ENCODE peak calls at places on chromosomes 5 and 9, in eight cellular contexts. A, J, Y, L, F, N, I and T are unnamed samples.

GRCh38 chr9:29213374-29214161 is 1640.3 kb upstream of the C9orf72 start:
- DNase-seq in A (peak), J (peak), Y (no peak), L (peak), F (no peak), N (peak), I (no peak), T (no peak)

GRCh38 chr9:95788486-95789110 is 86.9 kb upstream of the ERCC6L2 start:
- DNase-seq in A (no peak), J (no peak), Y (no peak), L (no peak), F (no peak), N (no peak), I (no peak), T (no peak)

GRCh38 chr9:75890541-75891276 is at the start of gene PCSK5:
- DNase-seq in A (peak), J (peak), Y (peak), L (peak), F (peak), N (peak), I (peak), T (peak)

GRCh38 chr9:98094316-98094715 is 24.7 kb downstream of the TRIM14 start:
- DNase-seq in A (no peak), J (no peak), Y (no peak), L (no peak), F (no peak), N (no peak), I (no peak), T (no peak)

GRCh38 chr5:43106290-43106638 is 14.4 kb upstream of the ZNF131 start:
- DNase-seq in A (no peak), J (no peak), Y (no peak), L (no peak), F (no peak), N (no peak), I (no peak), T (no peak)

GRCh38 chr5:133309981-133310630 is 258.3 kb downstream of the HSPA4 start:
- DNase-seq in A (no peak), J (no peak), Y (no peak), L (no peak), F (no peak), N (no peak), I (peak), T (peak)

GRCh38 chr5:76479973-76480667 is 77.0 kb downstream of the IQGAP2 start:
- DNase-seq in A (peak), J (no peak), Y (no peak), L (no peak), F (no peak), N (no peak), I (no peak), T (no peak)

GRCh38 chr5:78907255-78907886 is 77.7 kb downstream of the ARSB start:
- DNase-seq in A (no peak), J (peak), Y (no peak), L (no peak), F (peak), N (no peak), I (peak), T (peak)

GRCh38 chr5:591746-592145 is 20.4 kb upstream of the CEP72 start:
- DNase-seq in A (no peak), J (no peak), Y (peak), L (peak), F (no peak), N (peak), I (no peak), T (no peak)

GRCh38 chr5:66149950-66150349 is 5.8 kb downstream of the SREK1 start:
- DNase-seq in A (no peak), J (no peak), Y (no peak), L (no peak), F (no peak), N (no peak), I (no peak), T (no peak)

GRCh38 chr9:89796606-89797005 is 191.8 kb downstream of the GADD45G start:
- DNase-seq in A (no peak), J (no peak), Y (no peak), L (no peak), F (no peak), N (no peak), I (no peak), T (no peak)

GRCh38 chr9:78505546-78505945 is 208.6 kb downstream of the PSAT1 start:
- DNase-seq in A (no peak), J (no peak), Y (no peak), L (no peak), F (no peak), N (no peak), I (no peak), T (no peak)

GRCh38 chr9:85402541-85402940 is 339.2 kb downstream of the AGTPBP1 start:
- DNase-seq in A (no peak), J (no peak), Y (no peak), L (no peak), F (no peak), N (no peak), I (no peak), T (no peak)

GRCh38 chr5:125560476-125561225 is 814.2 kb upstream of the ZNF608 start:
- DNase-seq in A (no peak), J (peak), Y (no peak), L (no peak), F (no peak), N (no peak), I (no peak), T (peak)

GRCh38 chr5:14417792-14418765 is 163.5 kb upstream of the OTULINL start:
- DNase-seq in A (no peak), J (no peak), Y (no peak), L (no peak), F (no peak), N (no peak), I (peak), T (peak)

GRCh38 chr9:81754245-81754644 is 64.9 kb upstream of the TLE1 start:
- DNase-seq in A (no peak), J (peak), Y (no peak), L (no peak), F (no peak), N (no peak), I (no peak), T (peak)

GRCh38 chr9:93089481-93089991 is 6.5 kb upstream of the CARD19 start:
- DNase-seq in A (no peak), J (no peak), Y (peak), L (no peak), F (no peak), N (peak), I (no peak), T (no peak)

GRCh38 chr9:93246526-93246925 is 62.6 kb downstream of the WNK2 start:
- DNase-seq in A (no peak), J (no peak), Y (no peak), L (no peak), F (peak), N (no peak), I (no peak), T (no peak)

GRCh38 chr5:92017786-92018185 is 634.7 kb upstream of the ARRDC3 start:
- DNase-seq in A (no peak), J (peak), Y (no peak), L (no peak), F (no peak), N (no peak), I (peak), T (peak)

GRCh38 chr5:37696190-37697021 is 143.4 kb downstream of the GDNF start:
- DNase-seq in A (no peak), J (peak), Y (no peak), L (no peak), F (no peak), N (no peak), I (peak), T (peak)

GRCh38 chr5:115343855-115344254 is 47.4 kb upstream of the CCDC112 start:
- DNase-seq in A (no peak), J (peak), Y (no peak), L (no peak), F (no peak), N (no peak), I (peak), T (peak)

GRCh38 chr9:31629292-31629691 is 755.2 kb upstream of the ACO1 start:
- DNase-seq in A (no peak), J (peak), Y (no peak), L (no peak), F (no peak), N (no peak), I (no peak), T (no peak)

GRCh38 chr9:98575379-98576346 is 133.1 kb downstream of the GABBR2 start:
- DNase-seq in A (peak), J (peak), Y (peak), L (peak), F (no peak), N (no peak), I (peak), T (peak)

GRCh38 chr5:51397996-51398395 is 14.7 kb downstream of the ISL1 start:
- DNase-seq in A (no peak), J (no peak), Y (no peak), L (no peak), F (no peak), N (no peak), I (no peak), T (no peak)

GRCh38 chr9:7320139-7320538 is 479.4 kb downstream of the DMAC1 start:
- DNase-seq in A (no peak), J (peak), Y (no peak), L (no peak), F (no peak), N (no peak), I (peak), T (peak)

GRCh38 chr9:84339523-84339922 is 1.0 kb downstream of the SLC28A3 start:
- DNase-seq in A (no peak), J (no peak), Y (no peak), L (no peak), F (no peak), N (no peak), I (no peak), T (no peak)

GRCh38 chr9:135524130-135524861 is 3.1 kb downstream of the LCN1 start:
- DNase-seq in A (peak), J (no peak), Y (no peak), L (no peak), F (no peak), N (peak), I (no peak), T (no peak)

GRCh38 chr9:137642892-137643291 is 24.1 kb downstream of the EHMT1 start:
- DNase-seq in A (no peak), J (no peak), Y (peak), L (no peak), F (no peak), N (peak), I (no peak), T (no peak)

GRCh38 chr5:60916646-60917045 is 28.2 kb downstream of the ERCC8 start:
- DNase-seq in A (no peak), J (peak), Y (no peak), L (no peak), F (no peak), N (no peak), I (peak), T (peak)

GRCh38 chr5:116032094-116032517 is at the start of gene ARL14EPL:
- DNase-seq in A (peak), J (peak), Y (no peak), L (no peak), F (peak), N (peak), I (peak), T (peak)

GRCh38 chr9:19782005-19782404 is 6.8 kb downstream of the SLC24A2 start:
- DNase-seq in A (no peak), J (peak), Y (no peak), L (no peak), F (no peak), N (no peak), I (peak), T (no peak)

GRCh38 chr5:36054646-36055045 is 12.0 kb downstream of the UGT3A2 start:
- DNase-seq in A (no peak), J (no peak), Y (no peak), L (no peak), F (no peak), N (no peak), I (no peak), T (no peak)

GRCh38 chr5:140240987-140241706 is 61.8 kb downstream of the PFDN1 start:
- DNase-seq in A (peak), J (peak), Y (no peak), L (no peak), F (peak), N (peak), I (peak), T (peak)

DNA sequence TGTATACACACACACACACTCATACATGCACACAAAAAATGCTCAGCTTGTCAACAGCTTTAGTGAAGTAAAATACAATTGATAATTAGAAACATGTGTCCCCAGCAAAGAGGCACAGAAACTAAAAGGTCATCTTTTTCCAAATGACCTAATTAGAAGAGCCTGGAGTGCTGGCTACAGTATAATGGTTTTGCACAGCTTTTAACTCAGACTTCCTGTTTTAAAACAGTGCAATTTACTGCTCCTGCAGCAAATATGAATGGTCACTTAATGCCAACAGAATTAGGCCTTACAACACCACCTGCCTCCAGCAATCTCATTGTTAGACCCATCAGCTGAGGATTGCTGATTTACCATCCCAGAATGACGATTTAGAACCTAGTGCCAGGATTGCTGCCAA is 239.3 kb downstream of the CETN3 start:
- DNase-seq in A (no peak), J (no peak), Y (no peak), L (no peak), F (no peak), N (no peak), I (no peak), T (peak)
- H3K4me3 ChIP-seq in A (no peak), J (no peak), Y (no peak), L (no peak), F (no peak), N (no peak), I (no peak), T (no peak)

GRCh38 chr5:73776405-73776804 is 150.4 kb downstream of the ARHGEF28 start:
- DNase-seq in A (no peak), J (no peak), Y (no peak), L (no peak), F (no peak), N (no peak), I (no peak), T (no peak)

GRCh38 chr5:73777192-73777591 is 151.2 kb downstream of the ARHGEF28 start:
- DNase-seq in A (no peak), J (no peak), Y (no peak), L (no peak), F (no peak), N (no peak), I (no peak), T (no peak)

GRCh38 chr5:73783823-73784222 is 157.8 kb downstream of the ARHGEF28 start:
- DNase-seq in A (no peak), J (peak), Y (no peak), L (peak), F (no peak), N (no peak), I (peak), T (peak)

GRCh38 chr5:73774924-73775323 is 148.9 kb downstream of the ARHGEF28 start:
- DNase-seq in A (no peak), J (no peak), Y (no peak), L (no peak), F (no peak), N (no peak), I (no peak), T (no peak)

DNA sequence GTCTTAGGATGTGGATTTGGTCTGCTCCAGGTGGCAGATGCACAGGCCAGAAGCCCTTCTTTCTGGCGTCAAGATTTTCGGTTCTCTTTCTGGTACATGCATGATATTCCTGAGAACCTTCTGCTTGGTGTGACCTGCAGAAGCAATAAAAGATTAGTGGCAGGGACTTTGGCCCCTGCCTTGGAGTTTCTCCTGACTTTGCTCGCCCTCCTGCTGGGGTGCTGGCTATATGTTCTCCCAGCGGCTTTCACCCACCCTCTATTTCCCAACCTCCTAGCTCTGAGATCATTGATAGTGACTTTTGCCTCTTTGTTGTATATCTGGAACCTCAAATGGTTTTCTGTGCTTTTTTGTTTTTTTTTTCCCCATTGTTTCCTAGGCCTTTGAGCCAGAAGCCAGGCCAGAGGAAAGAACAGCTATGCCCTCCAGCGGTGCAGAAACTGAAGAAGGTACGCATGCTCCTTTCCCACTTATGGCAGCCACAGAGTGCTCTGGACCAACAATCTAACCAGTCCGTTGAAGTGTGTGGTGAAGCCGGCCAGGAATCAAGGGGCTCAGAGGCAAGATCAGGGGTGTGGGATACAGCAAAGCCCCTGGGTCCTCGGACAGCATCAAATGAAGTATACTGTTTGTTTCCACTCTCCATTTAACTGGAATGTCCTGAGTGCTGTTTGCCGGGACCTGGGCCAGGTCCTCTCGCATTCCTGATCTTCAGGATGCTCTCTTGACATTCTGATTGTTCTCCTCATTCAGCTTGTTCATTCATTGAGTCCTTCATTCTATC is 154.5 kb downstream of the ARHGEF28 start:
- DNase-seq in A (no peak), J (no peak), Y (no peak), L (no peak), F (no peak), N (no peak), I (no peak), T (peak)
- TF ChIP-seq CTCF in A (no peak), J (no peak), Y (no peak), L (no peak), F (no peak), N (no peak), I (no peak), T (peak)

DNA sequence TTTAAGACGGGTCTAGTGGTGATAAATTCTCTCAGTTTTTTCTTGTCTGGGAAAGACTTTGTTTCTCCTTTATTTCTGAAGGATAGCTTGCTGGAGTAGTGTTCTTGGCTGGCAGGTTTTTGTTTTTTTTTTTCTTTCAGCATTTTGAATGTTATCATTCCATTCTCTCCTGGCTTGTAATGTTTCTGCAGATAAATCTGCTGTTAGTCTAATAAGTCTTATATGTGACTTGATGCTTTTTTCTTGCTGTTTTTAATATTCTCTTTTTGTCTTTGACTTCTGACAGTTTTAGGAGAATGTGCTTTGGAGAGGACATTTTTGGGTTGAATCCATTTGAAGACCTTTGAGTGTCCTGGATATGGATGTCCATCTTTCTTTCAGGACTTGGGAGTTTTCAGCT is 16.0 kb downstream of the HSD17B4 start:
- DNase-seq in A (no peak), J (no peak), Y (no peak), L (no peak), F (no peak), N (no peak), I (peak), T (no peak)
- H3K4me3 ChIP-seq in A (no peak), J (no peak), Y (no peak), L (no peak), F (no peak), N (no peak), I (no peak), T (no peak)

GRCh38 chr9:110641350-110641749 is 27.2 kb upstream of the MUSK start:
- DNase-seq in A (no peak), J (peak), Y (no peak), L (no peak), F (no peak), N (no peak), I (no peak), T (peak)

GRCh38 chr9:110640736-110641135 is 27.9 kb upstream of the MUSK start:
- DNase-seq in A (no peak), J (no peak), Y (no peak), L (no peak), F (no peak), N (no peak), I (no peak), T (no peak)

GRCh38 chr9:110635589-110635988 is 33.0 kb upstream of the MUSK start:
- DNase-seq in A (no peak), J (no peak), Y (no peak), L (no peak), F (no peak), N (no peak), I (no peak), T (no peak)

DNA sequence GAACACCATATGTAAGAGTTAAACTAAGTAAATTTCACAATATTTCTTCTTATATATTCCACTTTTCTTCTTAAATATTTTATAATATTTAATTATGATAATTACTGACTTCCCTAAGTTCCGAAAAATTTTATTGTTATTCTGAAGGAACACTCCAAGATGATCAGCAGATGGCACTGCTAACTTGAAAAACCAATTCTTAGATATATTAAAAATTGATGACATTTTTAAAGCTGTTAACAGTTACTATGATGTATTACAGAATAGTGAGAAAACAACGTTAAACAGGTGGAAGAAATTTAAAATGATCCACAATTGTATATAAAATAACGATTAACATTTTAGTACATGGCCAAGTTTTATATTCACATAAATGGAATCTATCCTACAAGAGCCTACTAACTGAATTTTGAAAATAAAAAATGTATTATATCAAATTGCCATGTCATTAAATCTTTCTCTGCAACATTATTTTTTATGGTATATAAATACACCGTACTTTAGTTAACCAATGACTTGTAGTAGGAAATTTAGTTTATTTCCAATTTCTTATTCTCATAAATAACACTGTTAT is 30.1 kb upstream of the MUSK start:
- DNase-seq in A (no peak), J (peak), Y (no peak), L (peak), F (no peak), N (no peak), I (peak), T (peak)
- TF ChIP-seq CTCF in A (peak), J (peak), Y (no peak), L (peak), F (peak), N (peak), I (peak), T (peak)